ENCODE peak calls at places on chromosomes 4 and X, in ten cellular contexts. One of them, this sample, is unnamed.

GRCh38 chrX:40326186-40326965 is 228.6 kb upstream of the BCOR start:
- DNase-seq in endothelial cell: no peak
- DNase-seq in coronary artery: peak
- DNase-seq in fibroblast of mammary gland: no peak
- DNase-seq in Right ventricle myocardium inferior: no peak
- DNase-seq in mesendoderm: peak
- DNase-seq in BJ: no peak
- DNase-seq in OCI-LY7: no peak
- DNase-seq in CD4-positive, CD25-positive, alpha-beta regulatory T cell: no peak
- DNase-seq in hypothalamus: no peak
- DNase-seq in this sample: no peak

GRCh38 chr4:42150653-42151567 is 1.5 kb downstream of the BEND4 start:
- DNase-seq in endothelial cell: peak
- DNase-seq in coronary artery: no peak
- DNase-seq in fibroblast of mammary gland: no peak
- DNase-seq in Right ventricle myocardium inferior: no peak
- DNase-seq in mesendoderm: peak
- DNase-seq in BJ: no peak
- DNase-seq in OCI-LY7: peak
- DNase-seq in CD4-positive, CD25-positive, alpha-beta regulatory T cell: no peak
- DNase-seq in hypothalamus: no peak
- DNase-seq in this sample: no peak

GRCh38 chr4:128571747-128572146 is 237.8 kb upstream of the JADE1 start:
- DNase-seq in endothelial cell: no peak
- DNase-seq in coronary artery: no peak
- DNase-seq in fibroblast of mammary gland: peak
- DNase-seq in Right ventricle myocardium inferior: no peak
- DNase-seq in mesendoderm: no peak
- DNase-seq in BJ: peak
- DNase-seq in OCI-LY7: no peak
- DNase-seq in CD4-positive, CD25-positive, alpha-beta regulatory T cell: no peak
- DNase-seq in hypothalamus: no peak
- DNase-seq in this sample: no peak

GRCh38 chr4:64940698-64941097 is 531.4 kb upstream of the TECRL start:
- DNase-seq in endothelial cell: no peak
- DNase-seq in coronary artery: no peak
- DNase-seq in fibroblast of mammary gland: peak
- DNase-seq in Right ventricle myocardium inferior: no peak
- DNase-seq in mesendoderm: no peak
- DNase-seq in BJ: no peak
- DNase-seq in OCI-LY7: no peak
- DNase-seq in CD4-positive, CD25-positive, alpha-beta regulatory T cell: no peak
- DNase-seq in hypothalamus: no peak
- DNase-seq in this sample: no peak

GRCh38 chrX:96752776-96753175 is 68.1 kb downstream of the DIAPH2 start:
- DNase-seq in endothelial cell: no peak
- DNase-seq in coronary artery: no peak
- DNase-seq in fibroblast of mammary gland: no peak
- DNase-seq in Right ventricle myocardium inferior: no peak
- DNase-seq in mesendoderm: peak
- DNase-seq in BJ: no peak
- DNase-seq in OCI-LY7: no peak
- DNase-seq in CD4-positive, CD25-positive, alpha-beta regulatory T cell: no peak
- DNase-seq in hypothalamus: no peak
- DNase-seq in this sample: peak

GRCh38 chrX:37712458-37712857 is 26.9 kb downstream of the XK start:
- DNase-seq in endothelial cell: no peak
- DNase-seq in coronary artery: no peak
- DNase-seq in fibroblast of mammary gland: no peak
- DNase-seq in Right ventricle myocardium inferior: no peak
- DNase-seq in mesendoderm: no peak
- DNase-seq in BJ: no peak
- DNase-seq in OCI-LY7: no peak
- DNase-seq in CD4-positive, CD25-positive, alpha-beta regulatory T cell: no peak
- DNase-seq in hypothalamus: no peak
- DNase-seq in this sample: no peak

GRCh38 chrX:5051831-5052491 is 1176.7 kb downstream of the NLGN4X start:
- DNase-seq in endothelial cell: peak
- DNase-seq in coronary artery: peak
- DNase-seq in fibroblast of mammary gland: peak
- DNase-seq in Right ventricle myocardium inferior: peak
- DNase-seq in mesendoderm: peak
- DNase-seq in BJ: no peak
- DNase-seq in OCI-LY7: no peak
- DNase-seq in CD4-positive, CD25-positive, alpha-beta regulatory T cell: no peak
- DNase-seq in hypothalamus: no peak
- DNase-seq in this sample: no peak

GRCh38 chr4:24559032-24559821 is 25.1 kb downstream of the DHX15 start:
- DNase-seq in endothelial cell: no peak
- DNase-seq in coronary artery: no peak
- DNase-seq in fibroblast of mammary gland: no peak
- DNase-seq in Right ventricle myocardium inferior: no peak
- DNase-seq in mesendoderm: no peak
- DNase-seq in BJ: no peak
- DNase-seq in OCI-LY7: no peak
- DNase-seq in CD4-positive, CD25-positive, alpha-beta regulatory T cell: no peak
- DNase-seq in hypothalamus: no peak
- DNase-seq in this sample: no peak

GRCh38 chr4:97910005-97910404 is 233.3 kb downstream of the STPG2 start:
- DNase-seq in endothelial cell: no peak
- DNase-seq in coronary artery: no peak
- DNase-seq in fibroblast of mammary gland: no peak
- DNase-seq in Right ventricle myocardium inferior: no peak
- DNase-seq in mesendoderm: peak
- DNase-seq in BJ: no peak
- DNase-seq in OCI-LY7: peak
- DNase-seq in CD4-positive, CD25-positive, alpha-beta regulatory T cell: no peak
- DNase-seq in hypothalamus: no peak
- DNase-seq in this sample: no peak

GRCh38 chrX:30309139-30309571 is at the start of gene NR0B1:
- DNase-seq in endothelial cell: peak
- DNase-seq in coronary artery: no peak
- DNase-seq in fibroblast of mammary gland: no peak
- DNase-seq in Right ventricle myocardium inferior: no peak
- DNase-seq in mesendoderm: peak
- DNase-seq in BJ: no peak
- DNase-seq in OCI-LY7: no peak
- DNase-seq in CD4-positive, CD25-positive, alpha-beta regulatory T cell: no peak
- DNase-seq in hypothalamus: no peak
- DNase-seq in this sample: peak

GRCh38 chrX:106874075-106874474 is 29.1 kb downstream of the RIPPLY1 start:
- DNase-seq in endothelial cell: no peak
- DNase-seq in coronary artery: no peak
- DNase-seq in fibroblast of mammary gland: peak
- DNase-seq in Right ventricle myocardium inferior: no peak
- DNase-seq in mesendoderm: peak
- DNase-seq in BJ: no peak
- DNase-seq in OCI-LY7: peak
- DNase-seq in CD4-positive, CD25-positive, alpha-beta regulatory T cell: no peak
- DNase-seq in hypothalamus: no peak
- DNase-seq in this sample: no peak

GRCh38 chr4:125020089-125021034 is 294.4 kb upstream of the FAT4 start:
- DNase-seq in endothelial cell: no peak
- DNase-seq in coronary artery: no peak
- DNase-seq in fibroblast of mammary gland: no peak
- DNase-seq in Right ventricle myocardium inferior: no peak
- DNase-seq in mesendoderm: no peak
- DNase-seq in BJ: no peak
- DNase-seq in OCI-LY7: no peak
- DNase-seq in CD4-positive, CD25-positive, alpha-beta regulatory T cell: no peak
- DNase-seq in hypothalamus: no peak
- DNase-seq in this sample: no peak

GRCh38 chr4:142923619-142924018 is 77.5 kb upstream of the INPP4B start:
- DNase-seq in endothelial cell: no peak
- DNase-seq in coronary artery: no peak
- DNase-seq in fibroblast of mammary gland: no peak
- DNase-seq in Right ventricle myocardium inferior: no peak
- DNase-seq in mesendoderm: no peak
- DNase-seq in BJ: no peak
- DNase-seq in OCI-LY7: no peak
- DNase-seq in CD4-positive, CD25-positive, alpha-beta regulatory T cell: no peak
- DNase-seq in hypothalamus: no peak
- DNase-seq in this sample: no peak

GRCh38 chrX:78614264-78614663 is 44.9 kb downstream of the RTL3 start:
- DNase-seq in endothelial cell: no peak
- DNase-seq in coronary artery: no peak
- DNase-seq in fibroblast of mammary gland: no peak
- DNase-seq in Right ventricle myocardium inferior: no peak
- DNase-seq in mesendoderm: no peak
- DNase-seq in BJ: no peak
- DNase-seq in OCI-LY7: no peak
- DNase-seq in CD4-positive, CD25-positive, alpha-beta regulatory T cell: no peak
- DNase-seq in hypothalamus: no peak
- DNase-seq in this sample: no peak

GRCh38 chr4:42278709-42279324 is 118.5 kb upstream of the SHISA3 start:
- DNase-seq in endothelial cell: no peak
- DNase-seq in coronary artery: no peak
- DNase-seq in fibroblast of mammary gland: no peak
- DNase-seq in Right ventricle myocardium inferior: no peak
- DNase-seq in mesendoderm: no peak
- DNase-seq in BJ: no peak
- DNase-seq in OCI-LY7: no peak
- DNase-seq in CD4-positive, CD25-positive, alpha-beta regulatory T cell: no peak
- DNase-seq in hypothalamus: no peak
- DNase-seq in this sample: no peak

GRCh38 chr4:88006956-88007303 is 505 bp upstream of the PKD2 start:
- DNase-seq in endothelial cell: no peak
- DNase-seq in coronary artery: no peak
- DNase-seq in fibroblast of mammary gland: peak
- DNase-seq in Right ventricle myocardium inferior: peak
- DNase-seq in mesendoderm: peak
- DNase-seq in BJ: no peak
- DNase-seq in OCI-LY7: no peak
- DNase-seq in CD4-positive, CD25-positive, alpha-beta regulatory T cell: no peak
- DNase-seq in hypothalamus: no peak
- DNase-seq in this sample: no peak

GRCh38 chrX:33198561-33199279 is 12.6 kb downstream of the DMD start:
- DNase-seq in endothelial cell: no peak
- DNase-seq in coronary artery: no peak
- DNase-seq in fibroblast of mammary gland: no peak
- DNase-seq in Right ventricle myocardium inferior: no peak
- DNase-seq in mesendoderm: peak
- DNase-seq in BJ: no peak
- DNase-seq in OCI-LY7: no peak
- DNase-seq in CD4-positive, CD25-positive, alpha-beta regulatory T cell: no peak
- DNase-seq in hypothalamus: no peak
- DNase-seq in this sample: no peak

GRCh38 chr4:59175588-59175987 is 2024.5 kb upstream of the ADGRL3 start:
- DNase-seq in endothelial cell: no peak
- DNase-seq in coronary artery: no peak
- DNase-seq in fibroblast of mammary gland: no peak
- DNase-seq in Right ventricle myocardium inferior: no peak
- DNase-seq in mesendoderm: no peak
- DNase-seq in BJ: no peak
- DNase-seq in OCI-LY7: no peak
- DNase-seq in CD4-positive, CD25-positive, alpha-beta regulatory T cell: no peak
- DNase-seq in hypothalamus: no peak
- DNase-seq in this sample: no peak

GRCh38 chr4:123312951-123313592 is 83.5 kb upstream of the SPRY1 start:
- DNase-seq in endothelial cell: no peak
- DNase-seq in coronary artery: no peak
- DNase-seq in fibroblast of mammary gland: no peak
- DNase-seq in Right ventricle myocardium inferior: no peak
- DNase-seq in mesendoderm: no peak
- DNase-seq in BJ: no peak
- DNase-seq in OCI-LY7: no peak
- DNase-seq in CD4-positive, CD25-positive, alpha-beta regulatory T cell: no peak
- DNase-seq in hypothalamus: no peak
- DNase-seq in this sample: no peak

GRCh38 chr4:151315212-151315886 is 10.1 kb downstream of the SH3D19 start:
- DNase-seq in endothelial cell: no peak
- DNase-seq in coronary artery: no peak
- DNase-seq in fibroblast of mammary gland: no peak
- DNase-seq in Right ventricle myocardium inferior: no peak
- DNase-seq in mesendoderm: no peak
- DNase-seq in BJ: no peak
- DNase-seq in OCI-LY7: no peak
- DNase-seq in CD4-positive, CD25-positive, alpha-beta regulatory T cell: no peak
- DNase-seq in hypothalamus: no peak
- DNase-seq in this sample: no peak

GRCh38 chr4:119068529-119068962 is 67.1 kb upstream of the MYOZ2 start:
- DNase-seq in endothelial cell: no peak
- DNase-seq in coronary artery: no peak
- DNase-seq in fibroblast of mammary gland: no peak
- DNase-seq in Right ventricle myocardium inferior: no peak
- DNase-seq in mesendoderm: peak
- DNase-seq in BJ: peak
- DNase-seq in OCI-LY7: no peak
- DNase-seq in CD4-positive, CD25-positive, alpha-beta regulatory T cell: no peak
- DNase-seq in hypothalamus: no peak
- DNase-seq in this sample: no peak

GRCh38 chr4:94595880-94596483 is 144.2 kb downstream of the PDLIM5 start:
- DNase-seq in endothelial cell: no peak
- DNase-seq in coronary artery: no peak
- DNase-seq in fibroblast of mammary gland: peak
- DNase-seq in Right ventricle myocardium inferior: no peak
- DNase-seq in mesendoderm: peak
- DNase-seq in BJ: no peak
- DNase-seq in OCI-LY7: peak
- DNase-seq in CD4-positive, CD25-positive, alpha-beta regulatory T cell: no peak
- DNase-seq in hypothalamus: no peak
- DNase-seq in this sample: no peak

GRCh38 chr4:146222313-146222712 is 8.0 kb downstream of the REELD1 start:
- DNase-seq in endothelial cell: no peak
- DNase-seq in coronary artery: no peak
- DNase-seq in fibroblast of mammary gland: peak
- DNase-seq in Right ventricle myocardium inferior: no peak
- DNase-seq in mesendoderm: peak
- DNase-seq in BJ: no peak
- DNase-seq in OCI-LY7: no peak
- DNase-seq in CD4-positive, CD25-positive, alpha-beta regulatory T cell: no peak
- DNase-seq in hypothalamus: no peak
- DNase-seq in this sample: no peak

GRCh38 chr4:77473509-77473908 is 132.1 kb upstream of the CXCL13 start:
- DNase-seq in endothelial cell: peak
- DNase-seq in coronary artery: no peak
- DNase-seq in fibroblast of mammary gland: peak
- DNase-seq in Right ventricle myocardium inferior: no peak
- DNase-seq in mesendoderm: peak
- DNase-seq in BJ: no peak
- DNase-seq in OCI-LY7: peak
- DNase-seq in CD4-positive, CD25-positive, alpha-beta regulatory T cell: no peak
- DNase-seq in hypothalamus: no peak
- DNase-seq in this sample: no peak

GRCh38 chr4:147492761-147493160 is 11.9 kb downstream of the EDNRA start:
- DNase-seq in endothelial cell: no peak
- DNase-seq in coronary artery: peak
- DNase-seq in fibroblast of mammary gland: peak
- DNase-seq in Right ventricle myocardium inferior: no peak
- DNase-seq in mesendoderm: no peak
- DNase-seq in BJ: no peak
- DNase-seq in OCI-LY7: no peak
- DNase-seq in CD4-positive, CD25-positive, alpha-beta regulatory T cell: no peak
- DNase-seq in hypothalamus: no peak
- DNase-seq in this sample: peak

GRCh38 chr4:146235654-146236570 is 21.6 kb downstream of the REELD1 start:
- DNase-seq in endothelial cell: no peak
- DNase-seq in coronary artery: no peak
- DNase-seq in fibroblast of mammary gland: no peak
- DNase-seq in Right ventricle myocardium inferior: no peak
- DNase-seq in mesendoderm: no peak
- DNase-seq in BJ: no peak
- DNase-seq in OCI-LY7: no peak
- DNase-seq in CD4-positive, CD25-positive, alpha-beta regulatory T cell: no peak
- DNase-seq in hypothalamus: no peak
- DNase-seq in this sample: no peak

GRCh38 chrX:48599341-48599740 is 2.0 kb downstream of the WDR13 start:
- DNase-seq in endothelial cell: no peak
- DNase-seq in coronary artery: no peak
- DNase-seq in fibroblast of mammary gland: no peak
- DNase-seq in Right ventricle myocardium inferior: no peak
- DNase-seq in mesendoderm: no peak
- DNase-seq in BJ: no peak
- DNase-seq in OCI-LY7: no peak
- DNase-seq in CD4-positive, CD25-positive, alpha-beta regulatory T cell: no peak
- DNase-seq in hypothalamus: no peak
- DNase-seq in this sample: no peak

This sample was measured in left ventricle myocardium superior.